ENCODE peak calls at places on chromosomes 12 and 14, in eight cellular contexts. One of them, this sample, is unnamed.

GRCh38 chr14:53964249-53964648 is 7.6 kb upstream of the BMP4 start:
- DNase-seq in aorta: no peak
- DNase-seq in WERI-Rb-1: no peak
- DNase-seq in H7: no peak
- DNase-seq in heart left ventricle: no peak
- DNase-seq in right cardiac atrium: no peak
- DNase-seq in pancreas: no peak
- DNase-seq in OCI-LY7: no peak
- DNase-seq in this sample: no peak

GRCh38 chr14:102479777-102480176 is 29.8 kb downstream of the ANKRD9 start:
- DNase-seq in aorta: peak
- DNase-seq in H7: no peak
- DNase-seq in pancreas: peak
- DNase-seq in right cardiac atrium: peak
- DNase-seq in OCI-LY7: no peak
- DNase-seq in heart left ventricle: peak
- DNase-seq in WERI-Rb-1: no peak
- DNase-seq in this sample: peak

GRCh38 chr12:107661830-107662229 is 23.8 kb upstream of the PWP1 start:
- DNase-seq in aorta: no peak
- DNase-seq in pancreas: no peak
- DNase-seq in right cardiac atrium: no peak
- DNase-seq in WERI-Rb-1: no peak
- DNase-seq in H7: no peak
- DNase-seq in OCI-LY7: no peak
- DNase-seq in heart left ventricle: no peak
- DNase-seq in this sample: no peak

GRCh38 chr12:31393004-31393550 is 67.1 kb upstream of the SINHCAF start:
- DNase-seq in H7: no peak
- DNase-seq in right cardiac atrium: no peak
- DNase-seq in aorta: no peak
- DNase-seq in pancreas: no peak
- DNase-seq in WERI-Rb-1: no peak
- DNase-seq in OCI-LY7: no peak
- DNase-seq in heart left ventricle: no peak
- DNase-seq in this sample: no peak

GRCh38 chr12:49019435-49020317 is 1.1 kb upstream of the PRKAG1 start:
- DNase-seq in H7: peak
- DNase-seq in WERI-Rb-1: peak
- DNase-seq in pancreas: peak
- DNase-seq in aorta: no peak
- DNase-seq in right cardiac atrium: no peak
- DNase-seq in OCI-LY7: peak
- DNase-seq in heart left ventricle: no peak
- DNase-seq in this sample: no peak

GRCh38 chr12:110705309-110705708 is 16.4 kb upstream of the HVCN1 start:
- DNase-seq in heart left ventricle: no peak
- DNase-seq in WERI-Rb-1: no peak
- DNase-seq in aorta: no peak
- DNase-seq in OCI-LY7: no peak
- DNase-seq in pancreas: no peak
- DNase-seq in H7: no peak
- DNase-seq in right cardiac atrium: no peak
- DNase-seq in this sample: no peak

GRCh38 chr12:29043069-29043468 is 106.0 kb upstream of the FAR2 start:
- DNase-seq in heart left ventricle: no peak
- DNase-seq in aorta: no peak
- DNase-seq in H7: no peak
- DNase-seq in pancreas: no peak
- DNase-seq in right cardiac atrium: no peak
- DNase-seq in WERI-Rb-1: no peak
- DNase-seq in OCI-LY7: no peak
- DNase-seq in this sample: no peak

GRCh38 chr12:127548123-127548553 is 718.8 kb upstream of the TMEM132C start:
- DNase-seq in WERI-Rb-1: no peak
- DNase-seq in H7: no peak
- DNase-seq in aorta: no peak
- DNase-seq in right cardiac atrium: no peak
- DNase-seq in heart left ventricle: no peak
- DNase-seq in OCI-LY7: no peak
- DNase-seq in pancreas: no peak
- DNase-seq in this sample: no peak

GRCh38 chr14:69152181-69152943 is 557 bp downstream of the DCAF5 start:
- DNase-seq in WERI-Rb-1: peak
- DNase-seq in OCI-LY7: peak
- DNase-seq in pancreas: no peak
- DNase-seq in right cardiac atrium: no peak
- DNase-seq in aorta: peak
- DNase-seq in heart left ventricle: peak
- DNase-seq in H7: peak
- DNase-seq in this sample: peak

GRCh38 chr14:26008290-26008689 is 589.5 kb downstream of the NOVA1 start:
- DNase-seq in heart left ventricle: no peak
- DNase-seq in OCI-LY7: no peak
- DNase-seq in H7: peak
- DNase-seq in aorta: no peak
- DNase-seq in right cardiac atrium: no peak
- DNase-seq in pancreas: no peak
- DNase-seq in WERI-Rb-1: peak
- DNase-seq in this sample: no peak

GRCh38 chr12:95386056-95386455 is 87.9 kb upstream of the METAP2 start:
- DNase-seq in pancreas: no peak
- DNase-seq in OCI-LY7: no peak
- DNase-seq in right cardiac atrium: no peak
- DNase-seq in heart left ventricle: no peak
- DNase-seq in WERI-Rb-1: no peak
- DNase-seq in aorta: no peak
- DNase-seq in H7: no peak
- DNase-seq in this sample: no peak

GRCh38 chr12:104414581-104415305 is 42.0 kb upstream of the CHST11 start:
- DNase-seq in right cardiac atrium: no peak
- DNase-seq in OCI-LY7: peak
- DNase-seq in pancreas: no peak
- DNase-seq in heart left ventricle: no peak
- DNase-seq in aorta: no peak
- DNase-seq in WERI-Rb-1: peak
- DNase-seq in H7: peak
- DNase-seq in this sample: no peak

GRCh38 chr14:101200008-101200649 is 296.6 kb upstream of the RTL1 start:
- DNase-seq in OCI-LY7: no peak
- DNase-seq in pancreas: no peak
- DNase-seq in right cardiac atrium: no peak
- DNase-seq in WERI-Rb-1: no peak
- DNase-seq in aorta: peak
- DNase-seq in H7: peak
- DNase-seq in heart left ventricle: no peak
- DNase-seq in this sample: no peak

GRCh38 chr14:75492832-75493579 is 29.3 kb upstream of the BATF start:
- DNase-seq in heart left ventricle: no peak
- DNase-seq in right cardiac atrium: no peak
- DNase-seq in OCI-LY7: no peak
- DNase-seq in WERI-Rb-1: no peak
- DNase-seq in aorta: no peak
- DNase-seq in H7: no peak
- DNase-seq in pancreas: no peak
- DNase-seq in this sample: no peak

DNA sequence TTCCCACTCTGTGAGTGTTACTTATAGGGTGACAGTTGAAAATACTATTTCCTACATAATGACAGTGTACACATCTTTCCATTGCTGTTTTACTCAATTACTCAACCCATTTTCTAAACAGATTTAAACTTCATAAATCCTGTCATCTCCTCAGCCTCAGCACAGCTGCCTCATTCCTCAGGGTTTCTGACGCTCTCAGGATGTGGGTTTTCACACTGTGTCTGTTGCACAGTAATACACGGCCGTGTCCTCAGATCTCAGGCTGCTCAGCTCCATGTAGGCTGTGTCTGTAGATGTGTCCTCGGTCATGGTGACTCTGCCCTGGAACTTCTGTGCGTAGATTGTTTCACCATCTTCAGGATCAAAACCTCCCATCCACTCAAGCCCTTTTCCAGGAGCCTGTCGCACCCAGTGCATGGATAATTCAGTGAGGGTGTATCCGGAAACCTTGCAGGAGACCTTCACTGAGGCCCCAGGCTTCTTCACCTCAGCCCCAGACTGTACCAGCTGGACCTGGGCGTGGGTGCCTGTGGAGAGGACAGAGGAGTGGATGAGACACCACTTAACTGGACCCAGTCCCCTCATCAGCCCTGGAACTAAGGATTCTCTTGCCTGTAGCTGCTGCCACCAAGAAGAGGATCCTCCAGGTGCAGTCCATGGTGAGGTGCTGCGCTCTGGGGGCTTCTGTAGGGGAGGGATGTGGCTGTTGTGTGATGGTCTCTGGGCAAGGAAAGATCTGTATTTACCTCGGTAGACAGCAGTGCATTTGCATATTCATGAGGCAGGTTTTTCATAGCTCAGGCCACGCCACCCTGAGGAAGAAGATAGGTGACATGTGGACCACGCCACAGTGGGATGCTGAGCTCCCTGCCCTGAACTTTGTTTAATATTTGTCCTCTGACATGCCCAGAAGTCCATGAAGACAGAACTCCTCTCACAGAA is 750.2 kb downstream of the TMEM121 start:
- DNase-seq in right cardiac atrium: no peak
- DNase-seq in WERI-Rb-1: no peak
- DNase-seq in OCI-LY7: no peak
- DNase-seq in pancreas: no peak
- DNase-seq in H7: no peak
- DNase-seq in heart left ventricle: no peak
- DNase-seq in aorta: no peak
- DNase-seq in this sample: no peak
- H3K4me3 ChIP-seq in right cardiac atrium: no peak
- H3K4me3 ChIP-seq in WERI-Rb-1: no peak
- H3K4me3 ChIP-seq in OCI-LY7: no peak
- H3K4me3 ChIP-seq in pancreas: no peak
- H3K4me3 ChIP-seq in H7: no peak
- H3K4me3 ChIP-seq in heart left ventricle: no peak
- H3K4me3 ChIP-seq in aorta: no peak
- H3K4me3 ChIP-seq in this sample: no peak

GRCh38 chr12:81333812-81334211 is 255.9 kb downstream of the ACSS3 start:
- DNase-seq in H7: no peak
- DNase-seq in WERI-Rb-1: no peak
- DNase-seq in heart left ventricle: no peak
- DNase-seq in right cardiac atrium: no peak
- DNase-seq in aorta: no peak
- DNase-seq in pancreas: no peak
- DNase-seq in OCI-LY7: no peak
- DNase-seq in this sample: no peak
- H3K4me3 ChIP-seq in H7: no peak
- H3K4me3 ChIP-seq in WERI-Rb-1: no peak
- H3K4me3 ChIP-seq in heart left ventricle: no peak
- H3K4me3 ChIP-seq in right cardiac atrium: no peak
- H3K4me3 ChIP-seq in aorta: no peak
- H3K4me3 ChIP-seq in pancreas: no peak
- H3K4me3 ChIP-seq in OCI-LY7: no peak
- H3K4me3 ChIP-seq in this sample: no peak

DNA sequence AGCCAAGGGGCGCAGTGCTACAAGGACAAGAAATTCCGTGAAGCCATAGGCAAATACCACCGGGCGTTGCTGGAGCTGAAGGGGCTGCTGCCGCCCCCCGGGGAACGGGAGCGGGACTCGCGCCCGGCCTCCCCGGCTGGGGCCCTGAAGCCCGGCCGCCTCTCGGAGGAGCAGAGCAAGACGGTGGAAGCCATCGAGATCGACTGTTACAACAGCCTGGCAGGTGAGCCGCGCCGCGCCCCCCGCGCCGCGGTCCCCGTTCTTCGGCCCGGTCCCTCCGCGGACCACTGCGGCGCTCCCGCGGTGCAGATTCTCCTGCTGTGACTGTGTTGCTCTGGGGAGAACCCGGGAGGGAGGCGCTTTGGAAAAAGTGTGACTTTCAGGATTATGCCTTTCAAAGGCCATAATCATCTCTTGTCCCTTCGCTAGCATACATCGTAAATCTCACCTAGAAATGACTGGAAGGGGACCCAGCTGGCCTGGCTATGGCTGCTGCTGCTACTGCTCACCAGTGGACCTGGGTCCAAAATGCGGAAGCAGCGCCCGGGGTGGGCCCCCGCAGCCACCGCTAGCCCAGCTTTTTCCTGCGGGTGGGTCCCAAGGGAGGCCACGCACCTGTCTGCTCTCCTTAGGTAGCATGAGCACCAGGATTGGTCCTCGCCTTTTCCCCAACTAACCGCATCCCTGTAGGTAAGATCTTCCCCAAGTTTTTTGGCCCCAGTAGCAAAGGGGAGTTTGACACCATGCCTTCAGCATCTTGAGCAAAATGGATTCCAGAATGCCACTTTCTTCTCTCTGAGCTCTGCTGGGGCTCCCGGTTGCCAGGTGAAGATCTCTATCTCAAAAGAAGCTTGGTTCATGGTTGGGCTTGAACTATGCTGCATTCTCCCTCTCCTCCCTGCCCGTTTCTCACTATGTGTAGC is 858 bp downstream of the TTC9 start:
- DNase-seq in right cardiac atrium: peak
- DNase-seq in OCI-LY7: peak
- DNase-seq in aorta: peak
- DNase-seq in pancreas: no peak
- DNase-seq in WERI-Rb-1: peak
- DNase-seq in heart left ventricle: no peak
- DNase-seq in H7: peak
- DNase-seq in this sample: no peak
- H3K4me3 ChIP-seq in right cardiac atrium: peak
- H3K4me3 ChIP-seq in OCI-LY7: peak
- H3K4me3 ChIP-seq in aorta: peak
- H3K4me3 ChIP-seq in pancreas: peak
- H3K4me3 ChIP-seq in WERI-Rb-1: peak
- H3K4me3 ChIP-seq in heart left ventricle: peak
- H3K4me3 ChIP-seq in H7: peak
- H3K4me3 ChIP-seq in this sample: peak

DNA sequence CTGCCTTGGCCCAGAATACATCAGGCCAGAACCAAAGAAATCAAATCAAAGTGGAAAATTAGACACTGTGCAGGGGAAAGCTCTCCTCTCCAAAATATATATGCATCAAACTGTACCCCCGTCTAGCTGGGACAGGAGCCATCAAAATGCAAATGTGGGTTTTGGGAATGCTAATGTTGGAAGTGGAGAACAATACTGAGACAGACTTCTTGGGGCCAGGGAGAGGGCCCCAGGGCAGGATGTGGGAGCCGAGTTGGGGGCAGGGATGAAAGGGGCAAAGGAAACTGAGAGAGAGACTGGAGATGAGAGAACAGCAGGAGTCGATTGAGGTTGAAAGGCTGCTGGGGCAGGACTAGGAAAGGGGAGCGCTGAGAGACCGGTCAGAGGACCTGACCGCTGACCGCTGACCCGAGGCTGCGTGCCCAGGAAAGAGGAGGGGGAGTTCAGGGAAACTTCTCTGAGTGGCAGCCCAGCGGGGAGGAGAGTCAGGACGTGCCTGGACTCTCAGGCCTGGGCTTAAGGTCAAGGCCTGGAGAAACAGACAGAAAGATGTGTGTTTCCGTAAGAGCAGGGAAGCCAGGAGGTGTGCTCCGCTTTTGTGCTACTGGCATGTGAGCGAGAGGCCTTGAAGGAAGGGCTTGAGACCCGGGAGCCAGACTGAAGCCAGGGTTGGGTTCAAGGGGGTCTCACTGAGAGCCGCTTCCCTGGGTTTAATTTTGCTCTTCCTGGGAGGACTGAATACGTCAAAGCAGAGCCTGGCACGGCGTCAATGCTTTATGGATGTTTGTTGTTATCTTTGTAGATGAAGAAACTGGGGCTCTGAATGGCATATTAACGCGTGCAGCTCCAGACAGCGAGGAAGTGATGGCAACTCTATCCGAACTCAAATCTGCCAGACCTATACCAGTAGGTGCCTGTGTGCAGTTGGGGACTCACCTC is 152.5 kb upstream of the PARP11 start:
- DNase-seq in WERI-Rb-1: no peak
- DNase-seq in aorta: no peak
- DNase-seq in OCI-LY7: no peak
- DNase-seq in pancreas: peak
- DNase-seq in right cardiac atrium: no peak
- DNase-seq in H7: peak
- DNase-seq in heart left ventricle: no peak
- DNase-seq in this sample: no peak
- H3K4me3 ChIP-seq in WERI-Rb-1: no peak
- H3K4me3 ChIP-seq in aorta: no peak
- H3K4me3 ChIP-seq in OCI-LY7: no peak
- H3K4me3 ChIP-seq in pancreas: no peak
- H3K4me3 ChIP-seq in right cardiac atrium: no peak
- H3K4me3 ChIP-seq in H7: no peak
- H3K4me3 ChIP-seq in heart left ventricle: no peak
- H3K4me3 ChIP-seq in this sample: no peak